ENCODE peak calls at places on chromosomes 5 and 9, in eight cellular contexts. D is stimulated activated CD4-positive, alpha-beta T cell treated with anti-CD3 and anti-CD28 coated beads, TNF-alpha, amount 100 ng/mL, for 24 hours; I is KG1; W is ACHN; T is adipocyte; K is stromal cell of bone marrow; H is HuH-7.5; O is nucleus accumbens. E is an unnamed sample.

GRCh38 chr9:113650207-113651131 is 186.9 kb downstream of the RGS3 start:
- DNase-seq in D (no peak), I (no peak), W (peak; percentile 73), T (peak; percentile 61), K (no peak), H (peak; percentile 76), O (no peak), E (no peak)

GRCh38 chr9:88923653-88924284 is 67.5 kb upstream of the S1PR3 start:
- DNase-seq in D (no peak), I (no peak), W (no peak), T (no peak), K (no peak), H (no peak), O (no peak), E (peak; percentile 85)

GRCh38 chr5:57832873-57833272 is 350.3 kb upstream of the ACTBL2 start:
- DNase-seq in D (no peak), I (no peak), W (no peak), T (no peak), K (no peak), H (no peak), O (no peak), E (no peak)

GRCh38 chr9:22214021-22214420 is 204.9 kb upstream of the CDKN2B start:
- DNase-seq in D (no peak), I (no peak), W (no peak), T (no peak), K (no peak), H (no peak), O (no peak), E (no peak)

GRCh38 chr5:95808686-95809413 is 13.7 kb downstream of the GLRX start:
- DNase-seq in D (peak; percentile 68), I (peak; percentile 12), W (no peak), T (peak; percentile 59), K (peak; percentile 86), H (no peak), O (no peak), E (peak; percentile 77)

GRCh38 chr5:40736103-40736875 is 19.5 kb downstream of the TTC33 start:
- DNase-seq in D (no peak), I (peak; percentile 67), W (peak; percentile 52), T (peak; percentile 83), K (peak; percentile 36), H (no peak), O (no peak), E (no peak)

GRCh38 chr9:137045294-137046093 is 483 bp downstream of the NPDC1 start:
- DNase-seq in D (no peak), I (peak; percentile 26), W (peak; percentile 36), T (peak; percentile 70), K (no peak), H (no peak), O (no peak), E (no peak)

GRCh38 chr9:70110194-70111041 is 66.8 kb downstream of the MAMDC2 start:
- DNase-seq in D (no peak), I (no peak), W (peak; percentile 3), T (no peak), K (no peak), H (no peak), O (no peak), E (no peak)

GRCh38 chr9:479316-479715 is 264.7 kb downstream of the DOCK8 start:
- DNase-seq in D (no peak), I (no peak), W (peak; percentile 12), T (no peak), K (no peak), H (no peak), O (no peak), E (no peak)

GRCh38 chr5:173483160-173483559 is 133.3 kb downstream of the BOD1 start:
- DNase-seq in D (no peak), I (no peak), W (no peak), T (no peak), K (no peak), H (no peak), O (no peak), E (no peak)

GRCh38 chr9:94867281-94867841 is 140.9 kb downstream of the AOPEP start:
- DNase-seq in D (no peak), I (no peak), W (peak; percentile 84), T (peak; percentile 86), K (peak; percentile 65), H (peak; percentile 44), O (no peak), E (peak; percentile 71)

GRCh38 chr5:124628721-124629596 is 117.5 kb downstream of the ZNF608 start:
- DNase-seq in D (no peak), I (no peak), W (peak; percentile 94), T (peak; percentile 86), K (peak; percentile 81), H (peak; percentile 46), O (no peak), E (peak; percentile 64)

GRCh38 chr9:81193362-81194339 is 495.7 kb downstream of the TLE1 start:
- DNase-seq in D (no peak), I (no peak), W (no peak), T (peak; percentile 8), K (no peak), H (no peak), O (no peak), E (no peak)

GRCh38 chr5:673837-674629 is 19.1 kb downstream of the TPPP start:
- DNase-seq in D (no peak), I (no peak), W (no peak), T (no peak), K (no peak), H (no peak), O (no peak), E (peak; percentile 72)

GRCh38 chr9:121758693-121759092 is 107.3 kb downstream of the DAB2IP start:
- DNase-seq in D (no peak), I (no peak), W (no peak), T (no peak), K (no peak), H (no peak), O (no peak), E (no peak)

GRCh38 chr5:172758077-172758835 is 12.7 kb downstream of the DUSP1 start:
- DNase-seq in D (no peak), I (no peak), W (peak; percentile 97), T (no peak), K (peak; percentile 96), H (no peak), O (no peak), E (no peak)

GRCh38 chr9:17075758-17076485 is 58.9 kb upstream of the CNTLN start:
- DNase-seq in D (no peak), I (no peak), W (peak; percentile 4), T (peak; percentile 12), K (no peak), H (no peak), O (no peak), E (no peak)

E was measured in left lung.